ENCODE peak calls at places on chromosomes 2 and 18, in nine cellular contexts. N, O, Q, D, S, P, A, W and T are unnamed samples.

GRCh38 chr2:203682688-203683130 is 23.7 kb upstream of the CD28 start:
- DNase-seq in W (no peak), D (no peak), N (no peak), A (peak; percentile 40), S (no peak), O (no peak), P (peak; percentile 61), Q (no peak), T (no peak)

GRCh38 chr2:88258208-88258607 is 88.1 kb downstream of the THNSL2 start:
- DNase-seq in A (no peak), D (no peak), O (no peak), S (no peak), P (no peak), N (no peak), W (no peak), Q (no peak), T (no peak)

GRCh38 chr18:55706893-55707292 is 118.9 kb upstream of the TCF4 start:
- DNase-seq in W (no peak), A (no peak), Q (no peak), S (no peak), N (no peak), P (peak; percentile 92), O (no peak), D (no peak), T (no peak)

GRCh38 chr2:105052773-105053172 is 14.9 kb downstream of the MRPS9 start:
- DNase-seq in S (peak; percentile 74), A (peak; percentile 63), Q (peak; percentile 41), D (no peak), N (no peak), O (no peak), P (no peak), W (peak; percentile 54), T (no peak)

GRCh38 chr18:73880387-73880786 is 267.2 kb downstream of the FBXO15 start:
- DNase-seq in O (no peak), S (no peak), Q (no peak), N (no peak), P (no peak), D (no peak), A (no peak), W (no peak), T (no peak)

GRCh38 chr18:76578571-76579300 is 83.7 kb upstream of the ZNF516 start:
- DNase-seq in N (peak; percentile 30), S (no peak), A (no peak), P (no peak), W (no peak), Q (no peak), O (no peak), D (peak; percentile 25), T (no peak)

GRCh38 chr2:37858197-37858711 is 66.8 kb upstream of the RMDN2 start:
- DNase-seq in A (no peak), O (no peak), W (no peak), D (no peak), Q (peak; percentile 15), N (no peak), P (peak; percentile 77), S (no peak), T (no peak)

GRCh38 chr2:172358784-172359556 is 68.4 kb upstream of the ITGA6 start:
- DNase-seq in O (no peak), W (no peak), D (no peak), S (peak; percentile 74), P (no peak), N (no peak), Q (no peak), A (no peak), T (no peak)

GRCh38 chr2:118865106-118865505 is 17.7 kb upstream of the EN1 start:
- DNase-seq in N (no peak), P (peak; percentile 46), W (peak; percentile 72), A (no peak), Q (no peak), D (no peak), O (peak; percentile 29), S (peak; percentile 53), T (no peak)

GRCh38 chr2:75410702-75411101 is 150.0 kb downstream of the EVA1A start:
- DNase-seq in D (no peak), O (no peak), S (no peak), W (no peak), P (no peak), N (no peak), Q (no peak), A (no peak), T (no peak)

GRCh38 chr2:132559921-132560320 is 110.1 kb downstream of the LYPD1 start:
- DNase-seq in O (no peak), Q (no peak), A (no peak), N (no peak), W (no peak), P (no peak), S (no peak), D (no peak), T (no peak)

GRCh38 chr18:79644006-79644665 is 35.5 kb upstream of the CTDP1 start:
- DNase-seq in O (peak; percentile 64), D (no peak), N (peak; percentile 93), Q (peak; percentile 64), S (peak; percentile 68), W (peak; percentile 83), A (peak; percentile 61), P (peak; percentile 47), T (no peak)

GRCh38 chr2:142094233-142094632 is 36.6 kb downstream of the LRP1B start:
- DNase-seq in Q (no peak), W (no peak), P (no peak), O (no peak), S (no peak), A (no peak), D (no peak), N (no peak), T (no peak)

GRCh38 chr2:142100139-142100873 is 30.5 kb downstream of the LRP1B start:
- DNase-seq in P (no peak), S (no peak), N (no peak), Q (no peak), W (no peak), O (no peak), D (no peak), A (no peak), T (no peak)

GRCh38 chr2:142100967-142101366 is 29.8 kb downstream of the LRP1B start:
- DNase-seq in W (no peak), D (no peak), O (no peak), Q (no peak), A (no peak), P (no peak), N (no peak), S (peak; percentile 8), T (no peak)

GRCh38 chr2:142097711-142098110 is 33.1 kb downstream of the LRP1B start:
- DNase-seq in O (no peak), A (no peak), W (no peak), D (no peak), N (no peak), S (no peak), Q (no peak), P (no peak), T (no peak)

GRCh38 chr2:142095647-142096046 is 35.2 kb downstream of the LRP1B start:
- DNase-seq in O (no peak), P (no peak), A (no peak), Q (no peak), N (no peak), S (no peak), W (no peak), D (no peak), T (no peak)
- TF ChIP-seq POLR2A in O (no peak), P (no peak), A (no peak), Q (no peak), N (no peak), S (no peak), W (no peak), D (no peak), T (no peak)

DNA sequence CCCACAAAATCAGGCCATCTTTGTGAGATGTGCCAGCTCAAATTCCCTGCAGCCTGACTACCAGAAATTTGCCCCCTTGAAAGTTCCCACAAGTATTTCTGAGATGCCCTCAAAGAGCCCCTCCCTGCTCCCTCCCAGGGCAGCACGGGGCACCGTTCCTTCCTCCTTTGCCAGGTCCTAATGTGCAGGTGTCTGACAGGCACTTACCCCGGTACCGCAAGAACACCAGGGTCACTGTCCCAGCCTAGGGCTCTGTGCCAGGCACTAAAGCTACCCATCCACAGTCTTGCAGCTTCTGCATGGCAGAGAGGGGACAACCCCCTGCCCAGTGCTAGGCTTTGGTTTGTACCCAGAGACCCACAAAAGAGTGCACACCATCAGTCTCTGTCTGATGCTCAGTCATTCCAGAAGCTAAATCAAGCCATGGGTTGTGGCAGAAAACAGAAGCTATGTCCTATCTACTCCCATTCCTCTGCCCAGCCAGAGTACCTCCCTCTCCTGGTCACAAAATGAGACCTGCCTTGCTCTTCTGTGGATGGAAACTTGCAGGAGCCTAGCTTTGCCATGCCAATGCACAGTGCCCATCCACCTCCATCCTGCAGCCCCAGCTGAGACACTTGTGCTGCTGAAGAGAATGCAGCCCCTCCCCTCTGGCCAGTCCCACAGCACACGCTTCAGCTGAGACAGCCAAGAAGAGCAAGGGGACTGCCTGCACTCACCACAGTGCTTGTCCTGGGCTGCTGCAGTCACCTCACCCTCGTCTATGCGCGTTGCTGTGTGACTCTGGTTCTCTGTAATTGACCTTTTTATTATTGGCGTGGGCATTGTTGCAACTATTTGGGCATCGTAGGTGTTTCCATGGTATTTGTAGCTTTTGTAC is 48.7 kb downstream of the INPP5D start:
- DNase-seq in W (no peak), A (no peak), O (no peak), Q (no peak), D (no peak), S (no peak), N (no peak), P (no peak), T (no peak)
- TF ChIP-seq POLR2A in W (no peak), A (no peak), O (no peak), Q (no peak), D (no peak), S (no peak), N (no peak), P (no peak), T (no peak)

GRCh38 chr2:176130917-176131616 is 1.6 kb downstream of the HOXD8 start:
- DNase-seq in O (no peak), N (no peak), Q (no peak), P (no peak), A (no peak), D (no peak), W (no peak), S (no peak), T (no peak)

GRCh38 chr2:176129013-176129796 is at the start of gene HOXD8:
- DNase-seq in N (no peak), O (peak; percentile 38), Q (peak; percentile 75), W (peak; percentile 33), S (no peak), D (no peak), A (peak; percentile 45), P (peak; percentile 9), T (peak; percentile 61)

GRCh38 chr2:176131617-176132396 is 2.3 kb downstream of the HOXD8 start:
- DNase-seq in O (no peak), S (no peak), N (no peak), D (no peak), P (no peak), A (no peak), W (no peak), Q (no peak), T (no peak)

GRCh38 chr2:176129825-176130152 is 284 bp downstream of the HOXD8 start:
- DNase-seq in N (no peak), O (no peak), S (no peak), P (no peak), D (no peak), A (no peak), Q (peak; percentile 64), W (no peak), T (no peak)

GRCh38 chr2:176130153-176130916 is 830 bp downstream of the HOXD8 start:
- DNase-seq in N (no peak), D (no peak), S (no peak), P (no peak), W (peak; percentile 58), O (peak; percentile 34), A (no peak), Q (peak; percentile 56), T (no peak)
- TF ChIP-seq POLR2A in N (no peak), D (peak; percentile 7), S (no peak), P (no peak), W (no peak), O (no peak), A (no peak), Q (peak; percentile 9), T (peak; percentile 44)

GRCh38 chr2:112026509-112026908 is 28.6 kb upstream of the TMEM87B start:
- DNase-seq in W (peak; percentile 40), D (no peak), A (no peak), S (peak; percentile 18), N (no peak), O (no peak), P (no peak), Q (no peak), T (no peak)
- TF ChIP-seq POLR2A in W (no peak), D (no peak), A (no peak), S (no peak), N (no peak), O (no peak), P (no peak), Q (no peak), T (no peak)